ENCODE peak calls at places on chromosomes 4 and X, in six cellular contexts. Q is tibial artery, B is cardiac fibroblast, X is GM23338, I is astrocyte, E is fibroblast of lung. T is an unnamed sample.

GRCh38 chr4:26179316-26179760 is 141.5 kb upstream of the RBPJ start:
- DNase-seq in Q (no peak), B (no peak), X (no peak), I (no peak), E (no peak), T (no peak)

GRCh38 chr4:76949293-76950051 is at the start of gene SEPTIN11:
- DNase-seq in Q (peak), B (peak), X (peak), I (peak), E (peak), T (peak)

GRCh38 chrX:24025741-24026402 is 1.1 kb downstream of the KLHL15 start:
- DNase-seq in Q (peak), B (peak), X (peak), I (peak), E (peak), T (peak)

GRCh38 chrX:119468930-119469635 is 839 bp downstream of the SLC25A5 start:
- DNase-seq in Q (peak), B (peak), X (peak), I (peak), E (peak), T (peak)

GRCh38 chr4:3270141-3270611 is 21.2 kb downstream of the MSANTD1 start:
- DNase-seq in Q (peak), B (no peak), X (no peak), I (peak), E (no peak), T (no peak)

GRCh38 chr4:93103042-93103441 is 725.5 kb upstream of the ATOH1 start:
- DNase-seq in Q (no peak), B (no peak), X (peak), I (no peak), E (no peak), T (no peak)

GRCh38 chr4:155653052-155653451 is 13.6 kb upstream of the GUCY1A1 start:
- DNase-seq in Q (no peak), B (no peak), X (no peak), I (no peak), E (no peak), T (no peak)

GRCh38 chr4:128725405-128725804 is 84.1 kb upstream of the JADE1 start:
- DNase-seq in Q (no peak), B (no peak), X (no peak), I (no peak), E (no peak), T (no peak)

GRCh38 chr4:187075514-187075913 is 351.9 kb upstream of the FAT1 start:
- DNase-seq in Q (no peak), B (no peak), X (no peak), I (no peak), E (peak), T (peak)

GRCh38 chrX:46260502-46260901 is 284.7 kb downstream of the ZNF674 start:
- DNase-seq in Q (no peak), B (no peak), X (no peak), I (peak), E (no peak), T (no peak)

GRCh38 chr4:86935499-86935832 is 655 bp downstream of the AFF1 start:
- DNase-seq in Q (peak), B (no peak), X (peak), I (no peak), E (no peak), T (no peak)

GRCh38 chrX:129637217-129638109 is 17.3 kb downstream of the APLN start:
- DNase-seq in Q (peak), B (peak), X (peak), I (no peak), E (peak), T (peak)

GRCh38 chr4:110195561-110196205 is 2.7 kb downstream of the ELOVL6 start:
- DNase-seq in Q (no peak), B (peak), X (no peak), I (no peak), E (peak), T (no peak)

DNA sequence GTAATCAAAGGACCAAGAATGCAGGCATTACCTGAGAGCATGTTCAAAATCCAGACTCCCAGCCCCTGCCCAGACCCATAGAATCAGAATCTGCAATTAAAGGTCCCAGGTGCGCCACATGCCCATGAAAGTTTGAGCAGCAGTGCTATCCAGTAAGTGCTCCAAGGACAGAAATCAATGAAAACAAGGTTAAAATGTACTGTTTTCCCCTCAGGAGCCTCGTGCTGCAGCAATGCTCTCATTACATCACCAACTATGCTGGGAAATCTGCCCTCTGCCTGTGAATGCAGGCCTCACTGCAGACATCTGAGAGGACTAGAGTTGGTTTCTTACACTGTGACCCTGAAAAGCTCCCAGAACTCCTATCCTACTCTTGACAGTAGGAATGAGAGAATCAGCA is 21.1 kb downstream of the ANXA5 start:
- DNase-seq in Q (no peak), B (peak), X (peak), I (no peak), E (peak), T (peak)
- TF ChIP-seq CTCF in Q (no peak), B (peak), X (peak), I (peak), E (peak), T (peak)

DNA sequence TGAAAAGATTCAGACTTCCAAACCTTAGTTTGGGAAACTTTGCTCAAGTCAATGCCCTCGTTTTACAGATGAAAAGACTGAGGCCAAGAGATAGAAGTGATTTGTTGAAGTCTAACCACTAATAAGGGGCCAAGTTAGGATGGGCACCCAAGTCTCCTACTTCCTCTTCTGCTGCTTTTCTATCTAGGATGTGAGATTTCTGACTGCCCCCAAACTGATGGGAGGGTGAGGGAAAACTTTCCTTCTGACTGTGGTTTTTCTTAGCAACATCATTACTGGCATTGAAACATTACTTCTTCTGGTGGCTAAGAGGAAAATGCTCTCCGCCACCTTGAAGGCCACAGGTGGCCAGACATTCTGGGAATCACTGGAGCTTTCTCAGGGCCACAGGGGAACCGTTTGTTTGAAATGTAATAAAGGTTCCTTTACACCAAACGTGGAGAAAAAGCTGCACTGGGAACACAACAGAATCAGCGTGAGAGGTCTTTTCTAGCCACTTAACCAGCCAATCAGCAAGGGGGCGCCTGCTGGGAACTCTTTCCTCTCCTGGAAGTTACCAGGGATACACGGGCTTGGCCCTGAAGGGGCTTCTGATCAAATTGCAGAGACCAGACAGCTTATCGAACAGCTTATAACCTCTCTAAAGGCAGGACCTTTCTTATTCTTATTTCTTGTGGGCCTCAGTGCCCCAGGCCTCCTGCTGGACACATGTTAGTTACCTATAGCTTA is 115.9 kb upstream of the TEX13D start:
- DNase-seq in Q (no peak), B (no peak), X (peak), I (no peak), E (no peak), T (no peak)
- TF ChIP-seq CTCF in Q (no peak), B (no peak), X (peak), I (no peak), E (no peak), T (no peak)

DNA sequence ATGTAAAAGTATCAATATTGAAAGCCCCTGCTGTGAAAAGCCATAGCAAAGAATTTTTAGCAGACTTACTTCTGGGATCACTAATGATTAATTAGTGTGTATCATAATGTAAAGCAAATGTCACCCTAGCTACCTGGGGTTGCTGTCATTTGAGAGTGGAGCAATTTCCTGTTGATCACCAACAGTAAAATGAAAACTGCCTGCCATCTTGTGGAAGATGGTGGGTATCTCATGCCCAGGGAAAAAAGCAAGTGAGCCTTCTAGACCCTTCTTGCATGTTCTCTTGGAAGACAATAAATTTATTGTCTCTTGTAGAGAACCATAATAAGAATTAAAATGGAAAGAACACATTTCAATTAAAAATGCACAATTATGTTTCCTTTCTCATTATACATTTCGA is 360.2 kb downstream of the ZIC3 start:
- DNase-seq in Q (no peak), B (no peak), X (peak), I (no peak), E (no peak), T (no peak)
- TF ChIP-seq CTCF in Q (no peak), B (no peak), X (peak), I (peak), E (no peak), T (no peak)

DNA sequence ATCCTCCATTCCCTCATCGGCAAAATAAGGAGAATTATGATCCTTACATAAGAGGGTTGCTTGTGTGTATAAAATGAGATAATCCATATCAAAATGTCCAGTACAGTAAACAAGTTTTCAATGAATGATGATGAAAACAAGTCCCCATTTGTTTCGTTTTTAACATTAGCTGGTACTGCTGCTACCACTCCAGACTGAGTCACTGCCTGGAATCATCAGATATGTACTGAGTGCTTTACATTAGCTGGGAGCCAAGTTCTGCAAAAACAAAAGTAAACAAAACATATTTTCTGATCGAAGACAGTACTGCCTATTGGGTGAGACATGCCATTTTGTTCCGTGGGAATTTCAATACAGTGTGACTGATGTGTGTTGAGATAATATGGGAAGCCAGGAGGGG is 123.2 kb upstream of the IGFBP7 start:
- DNase-seq in Q (no peak), B (peak), X (no peak), I (peak), E (peak), T (peak)
- TF ChIP-seq CTCF in Q (no peak), B (no peak), X (no peak), I (no peak), E (no peak), T (no peak)

GRCh38 chr4:133320576-133321170 is 171.6 kb downstream of the PCDH10 start:
- DNase-seq in Q (no peak), B (peak), X (peak), I (peak), E (peak), T (peak)
- TF ChIP-seq CTCF in Q (peak), B (peak), X (peak), I (peak), E (peak), T (peak)

T was measured in HFFc6.